ENCODE peak calls at places on chromosomes 11 and 22, in nine cellular contexts. V is BE2C, B is body of pancreas, S is IMR-90, M is heart left ventricle, X is mucosa of descending colon, E is kidney epithelial cell, Z is fibroblast of the aortic adventitia, H is cardiac muscle cell. G is an unnamed sample.

GRCh38 chr11:70862093-70862492 is 390.3 kb downstream of the SHANK2 start:
- DNase-seq in B (no peak), E (no peak), X (peak), S (no peak), M (no peak), H (no peak), V (no peak), Z (no peak), G (no peak)

GRCh38 chr22:36010090-36010489 is 18.5 kb downstream of the RBFOX2 start:
- DNase-seq in H (no peak), Z (no peak), B (peak), M (no peak), E (no peak), X (no peak), S (no peak), V (peak), G (no peak)

GRCh38 chr22:40024201-40025061 is 29.7 kb downstream of the FAM83F start:
- DNase-seq in S (peak), H (peak), B (peak), M (peak), E (no peak), Z (peak), V (peak), X (peak), G (peak)

GRCh38 chr11:95050595-95051202 is 1.5 kb downstream of the KDM4F start:
- DNase-seq in H (no peak), X (no peak), V (no peak), Z (no peak), M (no peak), S (no peak), B (no peak), E (no peak), G (no peak)

GRCh38 chr22:20396639-20397038 is 2.7 kb downstream of the ZNF74 start:
- DNase-seq in E (no peak), M (no peak), V (no peak), X (no peak), S (peak), B (no peak), H (peak), Z (peak), G (no peak)

GRCh38 chr22:44543781-44544181 is 45.7 kb upstream of the RTL6 start:
- DNase-seq in Z (peak), B (no peak), M (no peak), E (no peak), H (peak), X (no peak), S (no peak), V (no peak), G (no peak)

GRCh38 chr11:47938791-47939560 is 41.4 kb upstream of the PTPRJ start:
- DNase-seq in Z (no peak), E (no peak), S (no peak), V (no peak), B (no peak), H (no peak), X (no peak), M (no peak), G (no peak)

GRCh38 chr11:110479445-110480101 is 49.8 kb downstream of the FDX1 start:
- DNase-seq in X (no peak), M (peak), V (peak), S (peak), E (peak), B (no peak), Z (peak), H (peak), G (no peak)

GRCh38 chr22:47976219-47976618 is 1213.8 kb downstream of the TBC1D22A start:
- DNase-seq in X (no peak), B (no peak), Z (no peak), E (no peak), M (no peak), H (no peak), V (no peak), S (no peak), G (no peak)

GRCh38 chr11:1843098-1843473 is 4.3 kb downstream of the TNNI2 start:
- DNase-seq in H (no peak), X (peak), V (no peak), B (no peak), Z (no peak), S (no peak), E (no peak), M (no peak), G (no peak)

GRCh38 chr11:1198766-1199688 is 23.8 kb upstream of the MUC5B start:
- DNase-seq in E (no peak), X (peak), Z (no peak), M (no peak), S (no peak), H (no peak), B (no peak), V (no peak), G (no peak)

GRCh38 chr11:67484847-67485311 is 2.1 kb downstream of the AIP start:
- DNase-seq in V (no peak), X (peak), M (peak), B (no peak), E (no peak), Z (no peak), H (no peak), S (no peak), G (no peak)

GRCh38 chr11:109940816-109941215 is 152.4 kb upstream of the ZC3H12C start:
- DNase-seq in V (no peak), S (peak), E (no peak), Z (peak), H (peak), M (no peak), X (no peak), B (no peak), G (no peak)

GRCh38 chr22:43883012-43883661 is 8.7 kb downstream of the PNPLA5 start:
- DNase-seq in X (peak), S (peak), E (peak), M (no peak), B (peak), Z (peak), H (peak), V (peak), G (peak)

GRCh38 chr11:124898711-124899110 is 1.0 kb upstream of the ROBO4 start:
- DNase-seq in X (no peak), Z (peak), M (peak), E (no peak), S (no peak), V (no peak), H (peak), B (no peak), G (peak)

GRCh38 chr22:37896181-37896592 is 9.9 kb upstream of the MICALL1 start:
- DNase-seq in M (no peak), Z (no peak), E (no peak), V (no peak), H (peak), S (peak), B (no peak), X (no peak), G (no peak)

GRCh38 chr11:119091966-119092879 is 7.5 kb downstream of the HMBS start:
- DNase-seq in H (peak), E (no peak), X (no peak), V (no peak), B (no peak), Z (no peak), S (no peak), M (no peak), G (no peak)

GRCh38 chr11:9265211-9266131 is at the start of gene DENND5A:
- DNase-seq in X (peak), V (peak), H (peak), M (peak), Z (peak), S (peak), B (peak), E (no peak), G (peak)

GRCh38 chr11:108135845-108136599 is 14.7 kb downstream of the ACAT1 start:
- DNase-seq in M (no peak), X (no peak), E (no peak), Z (peak), B (no peak), H (peak), S (peak), V (no peak), G (no peak)

GRCh38 chr22:36493690-36494110 is 12.3 kb upstream of the TXN2 start:
- DNase-seq in Z (no peak), E (no peak), M (peak), X (peak), B (no peak), S (no peak), V (no peak), H (no peak), G (no peak)

GRCh38 chr22:20728523-20729190 is 45.3 kb upstream of the SERPIND1 start:
- DNase-seq in E (no peak), X (peak), B (no peak), Z (no peak), M (no peak), H (no peak), V (no peak), S (no peak), G (peak)

GRCh38 chr22:30411780-30412179 is 13.8 kb upstream of the MTFP1 start:
- DNase-seq in X (no peak), S (no peak), E (no peak), H (no peak), B (no peak), M (no peak), V (no peak), Z (no peak), G (no peak)

GRCh38 chr11:66268953-66269906 is 791 bp downstream of the RAB1B start:
- DNase-seq in H (peak), Z (peak), E (no peak), B (no peak), X (peak), V (no peak), M (no peak), S (peak), G (no peak)

GRCh38 chr22:28976588-28976987 is 85.0 kb downstream of the C22orf31 start:
- DNase-seq in M (no peak), B (no peak), X (no peak), Z (peak), V (no peak), H (peak), S (peak), E (peak), G (no peak)

GRCh38 chr22:26828311-26828710 is 170.9 kb downstream of the MIAT start:
- DNase-seq in M (no peak), B (no peak), S (no peak), H (no peak), Z (no peak), E (no peak), X (no peak), V (no peak), G (no peak)

GRCh38 chr11:130168105-130168504 is 8.5 kb downstream of the ST14 start:
- DNase-seq in Z (peak), E (no peak), X (no peak), S (peak), B (no peak), V (no peak), H (no peak), M (no peak), G (no peak)

GRCh38 chr11:75352417-75353206 is 1.2 kb upstream of the ARRB1 start:
- DNase-seq in H (no peak), E (no peak), S (no peak), B (peak), X (no peak), V (no peak), M (peak), Z (no peak), G (peak)

GRCh38 chr11:73747762-73748161 is 13.1 kb downstream of the RAB6A start:
- DNase-seq in X (no peak), H (no peak), Z (no peak), B (no peak), M (no peak), E (no peak), S (no peak), V (no peak), G (no peak)

GRCh38 chr11:126415128-126415527 is 59.6 kb downstream of the ST3GAL4 start:
- DNase-seq in H (peak), Z (peak), X (peak), V (no peak), E (no peak), S (peak), B (peak), M (peak), G (peak)

GRCh38 chr22:42868751-42869251 is 11.7 kb upstream of the ARFGAP3 start:
- DNase-seq in V (no peak), E (no peak), H (peak), B (peak), X (no peak), S (peak), M (peak), Z (peak), G (peak)

GRCh38 chr11:131223198-131223975 is 147.0 kb upstream of the NTM start:
- DNase-seq in H (no peak), S (no peak), M (no peak), V (no peak), X (no peak), E (no peak), B (no peak), Z (no peak), G (no peak)

DNA sequence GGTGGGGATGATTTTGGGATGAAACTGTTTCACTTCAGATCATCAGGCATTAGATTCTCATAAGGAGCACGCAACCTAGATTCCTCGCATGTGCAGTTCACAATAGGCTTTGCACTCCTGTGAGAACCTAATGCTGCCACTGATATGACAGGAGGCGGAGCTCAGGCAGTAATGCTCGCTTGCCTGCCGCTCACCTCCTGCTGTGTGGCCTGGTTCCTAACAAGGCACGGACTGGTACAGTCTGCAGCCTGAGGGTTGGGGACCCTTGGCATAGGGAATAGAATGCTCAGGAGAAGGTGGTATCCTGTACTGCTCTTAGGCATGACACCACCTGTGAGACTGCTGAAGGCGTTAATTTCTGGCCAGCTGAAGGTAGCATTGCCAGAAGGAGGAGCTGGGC is 47.0 kb downstream of the STIM1 start:
- DNase-seq in B (peak), H (no peak), V (peak), M (no peak), S (no peak), Z (no peak), X (no peak), E (no peak), G (no peak)
- TF ChIP-seq CTCF in B (no peak), H (no peak), V (no peak), M (no peak), S (no peak), Z (no peak), X (no peak), E (no peak), G (no peak)

DNA sequence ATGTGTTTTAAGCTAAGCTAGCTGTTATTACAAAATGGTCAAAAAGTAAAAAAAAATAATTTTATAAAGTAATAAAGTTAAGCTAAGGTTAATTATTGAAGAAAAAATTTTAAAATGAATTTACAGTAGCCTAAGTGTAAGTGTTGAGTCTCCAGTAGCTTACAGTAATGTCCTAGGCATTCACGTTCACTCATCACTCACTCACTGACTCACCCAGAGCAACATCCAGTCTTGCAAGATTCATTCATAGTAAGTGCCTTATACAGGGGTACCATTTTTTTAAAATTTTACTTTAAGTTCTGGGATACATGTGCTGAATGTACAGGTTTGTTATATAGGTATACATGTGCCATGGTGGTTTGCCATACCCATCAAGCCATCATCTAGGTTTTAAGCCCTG is 11.6 kb upstream of the OOSP4B start:
- DNase-seq in S (no peak), V (no peak), H (no peak), X (no peak), M (no peak), B (no peak), Z (no peak), E (peak), G (no peak)
- H3K4me3 ChIP-seq in S (no peak), V (no peak), H (no peak), X (no peak), M (no peak), B (no peak), Z (no peak), E (no peak), G (no peak)

DNA sequence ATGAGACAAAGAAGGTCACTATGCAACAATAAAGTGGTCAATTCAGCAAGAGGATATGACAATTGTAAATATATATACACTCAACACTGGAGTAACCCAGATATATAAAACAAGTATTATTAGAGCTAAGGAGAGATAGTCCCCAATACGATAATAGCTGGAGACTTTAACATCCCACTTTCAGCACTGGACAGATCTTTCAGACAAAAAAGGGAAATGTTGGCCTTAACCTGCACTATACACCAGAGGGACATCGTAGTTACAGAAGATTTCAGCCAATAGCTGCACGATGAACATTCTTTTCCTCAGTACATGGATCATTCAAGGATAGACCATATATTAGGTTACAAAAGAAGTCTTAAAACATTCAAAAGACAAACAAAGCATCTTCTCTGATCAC is 29.9 kb downstream of the PIWIL3 start:
- DNase-seq in V (no peak), B (no peak), X (no peak), H (peak), M (no peak), S (no peak), E (no peak), Z (no peak), G (no peak)
- TF ChIP-seq CTCF in V (no peak), B (no peak), X (no peak), H (no peak), M (no peak), S (no peak), E (no peak), Z (no peak), G (no peak)

GRCh38 chr11:128482512-128483191 is 104.7 kb downstream of the ETS1 start:
- DNase-seq in S (peak), B (no peak), V (no peak), Z (peak), X (no peak), E (no peak), H (peak), M (peak), G (no peak)
- H3K4me3 ChIP-seq in S (no peak), B (no peak), V (no peak), Z (no peak), X (no peak), E (no peak), H (no peak), M (no peak), G (peak)

DNA sequence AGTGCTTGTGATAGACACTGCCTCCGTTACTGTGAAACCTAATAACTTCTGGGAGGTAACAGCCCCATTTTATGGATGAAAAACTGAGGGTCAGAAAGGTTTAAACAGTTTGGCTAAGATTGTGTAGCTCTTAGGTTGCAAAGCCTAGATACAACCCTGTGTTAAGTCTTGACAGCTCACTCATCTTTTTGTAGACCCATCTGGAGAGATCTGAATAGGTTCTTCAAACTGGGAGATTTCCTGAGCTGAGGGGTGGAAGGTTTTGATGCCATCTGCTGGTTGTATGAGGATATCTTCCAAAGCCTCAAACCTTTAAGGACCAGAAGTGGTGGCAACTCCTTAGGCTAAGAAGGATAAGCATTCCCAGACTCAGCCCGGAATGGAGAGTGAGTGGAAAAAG is 8.3 kb downstream of the YPEL4 start:
- DNase-seq in Z (peak), H (peak), B (no peak), X (no peak), S (peak), E (no peak), M (no peak), V (no peak), G (no peak)
- TF ChIP-seq CTCF in Z (peak), H (peak), B (peak), X (no peak), S (peak), E (peak), M (peak), V (peak), G (peak)

DNA sequence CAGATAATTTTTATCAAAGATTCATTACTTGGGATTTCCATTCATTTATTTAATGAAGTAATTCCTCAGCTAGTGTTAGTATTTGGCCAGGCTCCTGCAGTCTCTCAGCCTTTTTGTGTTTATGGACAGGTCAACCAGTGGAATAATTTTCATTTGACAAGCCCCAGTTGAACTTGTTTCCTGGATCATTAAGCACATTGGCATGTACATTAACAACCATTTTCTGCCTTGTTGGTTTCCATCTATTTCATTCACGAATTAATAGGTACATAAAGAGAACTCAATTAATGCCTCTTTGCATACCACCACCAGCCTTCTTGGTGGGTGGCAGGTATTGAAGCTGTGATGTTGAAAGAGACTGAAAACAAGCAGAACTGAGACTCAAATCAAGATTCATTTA is 745.2 kb downstream of the KCNA4 start:
- DNase-seq in M (no peak), Z (no peak), H (no peak), V (no peak), X (no peak), E (no peak), B (no peak), S (peak), G (no peak)
- H3K4me3 ChIP-seq in M (no peak), Z (no peak), H (no peak), V (no peak), X (no peak), E (no peak), B (no peak), S (no peak), G (no peak)

GRCh38 chr22:31969789-31970489 is 25.6 kb downstream of the YWHAH start:
- DNase-seq in X (peak), V (peak), B (peak), S (peak), H (peak), Z (peak), M (peak), E (peak), G (peak)
- TF ChIP-seq CTCF in X (no peak), V (peak), B (peak), S (peak), H (peak), Z (peak), M (peak), E (peak), G (peak)

GRCh38 chr22:41561335-41561734 is 525 bp downstream of the CSDC2 start:
- DNase-seq in H (no peak), X (no peak), M (peak), Z (peak), B (peak), S (no peak), V (peak), E (no peak), G (no peak)
- H3K4me3 ChIP-seq in H (no peak), X (no peak), M (peak), Z (peak), B (peak), S (peak), V (peak), E (peak), G (peak)

GRCh38 chr11:29844701-29845379 is 172.0 kb downstream of the KCNA4 start:
- DNase-seq in X (no peak), M (no peak), B (no peak), V (no peak), Z (no peak), S (no peak), E (no peak), H (no peak), G (no peak)
- TF ChIP-seq CTCF in X (no peak), M (peak), B (no peak), V (no peak), Z (no peak), S (no peak), E (no peak), H (peak), G (no peak)

GRCh38 chr11:122159173-122159701 is 43.2 kb upstream of the BLID start:
- DNase-seq in E (no peak), V (peak), M (no peak), H (peak), X (no peak), B (no peak), S (peak), Z (peak), G (no peak)
- H3K4me3 ChIP-seq in E (peak), V (peak), M (peak), H (no peak), X (no peak), B (no peak), S (peak), Z (peak), G (peak)